ENCODE peak calls at places on chromosomes 7 and 10, in five cellular contexts. Y is endothelial cell; K is CD4-positive, alpha-beta T cell; B is GM13977; Z is breast epithelium. H is an unnamed sample.

GRCh38 chr7:151017953-151018420 is 6.3 kb downstream of the ATG9B start:
- DNase-seq in Z (peak; percentile 73), Y (peak; percentile 93), B (peak; percentile 86), K (peak; percentile 80), H (peak; percentile 73)

GRCh38 chr10:93678386-93678785 is 24.0 kb downstream of the FRA10AC1 start:
- DNase-seq in B (no peak), Z (no peak), Y (no peak), K (no peak), H (no peak)

GRCh38 chr7:27131390-27131819 is 848 bp upstream of the HOXA4 start:
- DNase-seq in Z (no peak), Y (no peak), B (no peak), K (no peak), H (no peak)

GRCh38 chr10:21069278-21069677 is 172.2 kb upstream of the NEBL start:
- DNase-seq in Z (no peak), B (no peak), K (no peak), Y (no peak), H (no peak)

GRCh38 chr10:69847883-69848282 is 46.2 kb downstream of the COL13A1 start:
- DNase-seq in Z (no peak), B (no peak), Y (no peak), K (no peak), H (no peak)

GRCh38 chr7:110774066-110774465 is 316.9 kb upstream of the LRRN3 start:
- DNase-seq in Z (no peak), K (no peak), B (no peak), Y (no peak), H (no peak)

GRCh38 chr7:26083113-26083512 is 68.9 kb upstream of the NFE2L3 start:
- DNase-seq in B (no peak), Y (no peak), K (no peak), Z (no peak), H (no peak)

GRCh38 chr7:3154881-3155494 is 111.3 kb upstream of the CARD11 start:
- DNase-seq in K (peak; percentile 46), B (peak; percentile 71), Y (peak; percentile 50), Z (no peak), H (no peak)

GRCh38 chr7:142025896-142026295 is 30.2 kb downstream of the MGAM start:
- DNase-seq in B (no peak), K (no peak), Z (no peak), Y (no peak), H (no peak)

GRCh38 chr7:48962821-48963505 is 38.6 kb downstream of the CDC14C start:
- DNase-seq in B (no peak), Z (no peak), K (no peak), Y (no peak), H (no peak)

GRCh38 chr7:42192851-42193456 is 44.1 kb downstream of the GLI3 start:
- DNase-seq in K (no peak), B (no peak), Y (no peak), Z (no peak), H (no peak)

GRCh38 chr10:124099603-124100002 is 6.2 kb upstream of the CHST15 start:
- DNase-seq in B (peak; percentile 46), K (no peak), Y (no peak), Z (no peak), H (no peak)

GRCh38 chr10:32795598-32796183 is 162.3 kb downstream of the ITGB1 start:
- DNase-seq in K (no peak), Y (no peak), Z (no peak), B (peak; percentile 24), H (no peak)

GRCh38 chr10:6202098-6202683 is 541 bp upstream of the PFKFB3 start:
- DNase-seq in K (peak; percentile 10), Z (no peak), Y (peak; percentile 18), B (no peak), H (no peak)

GRCh38 chr7:5502726-5503243 is 79.2 kb upstream of the TNRC18 start:
- DNase-seq in B (no peak), Z (no peak), Y (no peak), K (no peak), H (no peak)

GRCh38 chr7:124712017-124712416 is 53.6 kb downstream of the GPR37 start:
- DNase-seq in K (no peak), Y (no peak), Z (no peak), B (no peak), H (no peak)

GRCh38 chr10:43943119-43943824 is 294.6 kb upstream of the ZNF32 start:
- DNase-seq in K (no peak), B (no peak), Y (peak; percentile 1), Z (no peak), H (no peak)

GRCh38 chr10:27450225-27450624 is 53.9 kb upstream of the RAB18 start:
- DNase-seq in K (no peak), B (no peak), Z (no peak), Y (no peak), H (no peak)

GRCh38 chr10:3081383-3081981 is 14.1 kb downstream of the PFKP start:
- DNase-seq in Z (peak; percentile 19), K (no peak), Y (no peak), B (no peak), H (no peak)

GRCh38 chr10:58347967-58348366 is 13.2 kb downstream of the UBE2D1 start:
- DNase-seq in Y (no peak), K (no peak), Z (no peak), B (no peak), H (no peak)

GRCh38 chr10:1047937-1048336 is 982 bp downstream of the IDI1 start:
- DNase-seq in K (no peak), Z (no peak), B (no peak), Y (peak; percentile 17), H (no peak)

GRCh38 chr10:31031205-31031665 is 430 bp downstream of the ZNF438 start:
- DNase-seq in Y (no peak), B (no peak), K (no peak), Z (no peak), H (no peak)

GRCh38 chr7:107078517-107078966 is 34.0 kb downstream of the PRKAR2B start:
- DNase-seq in Y (no peak), K (no peak), B (no peak), Z (no peak), H (no peak)

GRCh38 chr10:1155791-1156615 is 99.8 kb downstream of the WDR37 start:
- DNase-seq in B (no peak), Z (no peak), Y (no peak), K (no peak), H (no peak)

GRCh38 chr7:77330169-77330882 is 85.8 kb downstream of the GSAP start:
- DNase-seq in K (no peak), Y (no peak), B (peak; percentile 36), Z (no peak), H (no peak)

GRCh38 chr10:31594331-31594880 is 275.4 kb downstream of the ZEB1 start:
- DNase-seq in Z (no peak), B (no peak), Y (no peak), K (no peak), H (no peak)

GRCh38 chr7:20217193-20217948 is at the start of gene MACC1:
- DNase-seq in B (no peak), K (no peak), Z (peak; percentile 69), Y (no peak), H (peak; percentile 41)

GRCh38 chr10:80315391-80315790 is 25.9 kb upstream of the MAT1A start:
- DNase-seq in B (no peak), K (no peak), Y (no peak), Z (no peak), H (no peak)

GRCh38 chr10:59536151-59536550 is 173.5 kb downstream of the SLC16A9 start:
- DNase-seq in B (no peak), Z (no peak), Y (no peak), K (no peak), H (no peak)

GRCh38 chr7:122311719-122312118 is 7.2 kb upstream of the FEZF1 start:
- DNase-seq in Z (no peak), Y (peak; percentile 59), B (no peak), K (no peak), H (no peak)

GRCh38 chr7:104207348-104207730 is 474 bp downstream of the ORC5 start:
- DNase-seq in Y (peak; percentile 11), B (peak; percentile 25), K (no peak), Z (no peak), H (no peak)

GRCh38 chr10:30435068-30435422 is 1.1 kb downstream of the MAP3K8 start:
- DNase-seq in Y (no peak), K (no peak), B (no peak), Z (peak; percentile 61), H (no peak)

GRCh38 chr10:63268139-63268797 is 135.1 kb downstream of the NRBF2 start:
- DNase-seq in B (no peak), K (no peak), Y (no peak), Z (no peak), H (no peak)

GRCh38 chr10:124348801-124349200 is 69.9 kb downstream of the OAT start:
- DNase-seq in Y (no peak), B (no peak), K (no peak), Z (no peak), H (no peak)

GRCh38 chr7:155460926-155461613 is 3.1 kb downstream of the EN2 start:
- DNase-seq in Z (no peak), K (no peak), B (peak; percentile 44), Y (no peak), H (no peak)

GRCh38 chr10:47152861-47153349 is 147.1 kb upstream of the GDF10 start:
- DNase-seq in Y (no peak), K (no peak), Z (no peak), B (no peak), H (no peak)
- TF ChIP-seq CTCF in Y (peak; percentile 72), K (peak; percentile 27), Z (peak; percentile 32), B (peak; percentile 9), H (peak; percentile 77)

GRCh38 chr10:7327885-7328284 is 82.9 kb downstream of the SFMBT2 start:
- DNase-seq in Y (no peak), B (no peak), Z (no peak), K (no peak), H (no peak)
- TF ChIP-seq CTCF in Y (no peak), B (no peak), Z (no peak), K (no peak), H (no peak)

GRCh38 chr10:79142522-79143309 is 74.0 kb downstream of the ZMIZ1 start:
- DNase-seq in B (no peak), Y (no peak), Z (no peak), K (no peak), H (no peak)
- TF ChIP-seq CTCF in B (peak; percentile 31), Y (no peak), Z (no peak), K (no peak), H (no peak)

GRCh38 chr10:132577350-132578005 is 39.9 kb downstream of the INPP5A start:
- DNase-seq in B (no peak), K (no peak), Z (no peak), Y (no peak), H (no peak)
- TF ChIP-seq CTCF in B (peak; percentile 8), K (no peak), Z (no peak), Y (no peak), H (no peak)

DNA sequence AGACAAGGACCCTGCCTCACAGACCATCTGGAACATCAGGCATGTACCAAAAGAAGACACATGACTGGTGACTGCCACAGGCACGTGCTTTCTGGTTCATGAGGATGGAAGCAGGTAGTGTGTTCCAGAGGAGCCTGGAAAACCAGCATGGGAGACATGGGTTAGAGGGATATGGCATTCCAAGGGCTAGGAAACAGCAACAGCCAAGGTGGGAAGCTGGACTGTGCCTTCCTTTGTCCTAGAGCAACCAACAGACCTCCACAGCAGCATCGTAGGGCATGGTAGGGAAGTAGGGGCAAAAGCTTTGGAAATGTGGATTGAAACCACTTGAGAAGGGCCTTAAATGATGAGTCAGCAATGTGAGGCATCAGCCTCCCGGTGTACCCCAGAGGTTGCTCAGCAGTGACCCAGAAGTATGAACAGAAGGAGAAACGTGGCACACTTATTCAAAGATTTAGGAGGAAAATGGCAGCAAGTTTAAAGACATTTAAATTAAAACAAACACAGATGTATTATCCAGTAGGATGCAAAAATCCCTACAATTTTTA is 51.0 kb downstream of the PRLHR start:
- DNase-seq in K (no peak), Y (no peak), Z (no peak), B (no peak), H (no peak)
- TF ChIP-seq CTCF in K (peak; percentile 13), Y (no peak), Z (no peak), B (no peak), H (no peak)